ENCODE peak calls at places on chromosomes 1 and 21, in eight cellular contexts. D is GM12892, A is K562, R is IMR-90, T is ovary, X is body of pancreas, V is prostate gland, W is H1. C is an unnamed sample.

GRCh38 chr1:231208980-231209379 is 32.0 kb upstream of the GNPAT start:
- DNase-seq in D (no peak), A (no peak), R (no peak), T (no peak), X (no peak), V (no peak), W (no peak), C (no peak)

GRCh38 chr1:2257245-2257627 is 29.1 kb downstream of the SKI start:
- DNase-seq in D (no peak), A (no peak), R (no peak), T (no peak), X (no peak), V (no peak), W (no peak), C (no peak)

GRCh38 chr1:39947265-39947664 is 7.7 kb upstream of the MFSD2A start:
- DNase-seq in D (no peak), A (no peak), R (no peak), T (no peak), X (no peak), V (no peak), W (no peak), C (no peak)

GRCh38 chr1:220810179-220810653 is 23.5 kb downstream of the MTARC1 start:
- DNase-seq in D (peak), A (peak), R (peak), T (peak), X (peak), V (peak), W (peak), C (peak)

GRCh38 chr1:206709772-206710456 is 25.2 kb downstream of the MAPKAPK2 start:
- DNase-seq in D (no peak), A (no peak), R (peak), T (no peak), X (no peak), V (no peak), W (no peak), C (no peak)

GRCh38 chr1:49060766-49061165 is 284.1 kb upstream of the BEND5 start:
- DNase-seq in D (no peak), A (no peak), R (no peak), T (no peak), X (no peak), V (no peak), W (no peak), C (no peak)

GRCh38 chr1:94120591-94120901 is 402 bp downstream of the ABCA4 start:
- DNase-seq in D (no peak), A (no peak), R (no peak), T (no peak), X (no peak), V (no peak), W (no peak), C (no peak)

GRCh38 chr1:110634455-110635281 is 28.5 kb upstream of the KCNA2 start:
- DNase-seq in D (peak), A (no peak), R (peak), T (peak), X (peak), V (peak), W (no peak), C (peak)

GRCh38 chr1:56803561-56804156 is 15.5 kb downstream of the FYB2 start:
- DNase-seq in D (no peak), A (peak), R (peak), T (no peak), X (peak), V (peak), W (peak), C (peak)

GRCh38 chr1:204459706-204460105 is 34.9 kb downstream of the PIK3C2B start:
- DNase-seq in D (no peak), A (no peak), R (no peak), T (no peak), X (no peak), V (no peak), W (no peak), C (no peak)

GRCh38 chr21:31768720-31769119 is 36.8 kb upstream of the SCAF4 start:
- DNase-seq in D (no peak), A (no peak), R (no peak), T (no peak), X (no peak), V (no peak), W (no peak), C (no peak)

GRCh38 chr1:216458807-216459206 is 35.6 kb upstream of the USH2A start:
- DNase-seq in D (no peak), A (no peak), R (no peak), T (no peak), X (no peak), V (no peak), W (no peak), C (no peak)

GRCh38 chr1:10979483-10979920 is 33.0 kb upstream of the TARDBP start:
- DNase-seq in D (no peak), A (no peak), R (no peak), T (no peak), X (peak), V (no peak), W (no peak), C (no peak)

GRCh38 chr1:230073371-230074035 is 6.5 kb downstream of the GALNT2 start:
- DNase-seq in D (no peak), A (no peak), R (peak), T (no peak), X (no peak), V (no peak), W (no peak), C (peak)

GRCh38 chr1:186152227-186152944 is 222.7 kb downstream of the TPR start:
- DNase-seq in D (no peak), A (no peak), R (peak), T (no peak), X (no peak), V (peak), W (no peak), C (peak)

GRCh38 chr1:15937706-15938168 is 38.2 kb downstream of the ZBTB17 start:
- DNase-seq in D (no peak), A (no peak), R (peak), T (no peak), X (no peak), V (no peak), W (peak), C (peak)

GRCh38 chr1:37701051-37701450 is 8.7 kb downstream of the CDCA8 start:
- DNase-seq in D (no peak), A (no peak), R (no peak), T (no peak), X (no peak), V (no peak), W (no peak), C (no peak)

GRCh38 chr1:48450505-48450904 is 21.5 kb downstream of the SPATA6 start:
- DNase-seq in D (no peak), A (no peak), R (no peak), T (no peak), X (no peak), V (no peak), W (no peak), C (no peak)

DNA sequence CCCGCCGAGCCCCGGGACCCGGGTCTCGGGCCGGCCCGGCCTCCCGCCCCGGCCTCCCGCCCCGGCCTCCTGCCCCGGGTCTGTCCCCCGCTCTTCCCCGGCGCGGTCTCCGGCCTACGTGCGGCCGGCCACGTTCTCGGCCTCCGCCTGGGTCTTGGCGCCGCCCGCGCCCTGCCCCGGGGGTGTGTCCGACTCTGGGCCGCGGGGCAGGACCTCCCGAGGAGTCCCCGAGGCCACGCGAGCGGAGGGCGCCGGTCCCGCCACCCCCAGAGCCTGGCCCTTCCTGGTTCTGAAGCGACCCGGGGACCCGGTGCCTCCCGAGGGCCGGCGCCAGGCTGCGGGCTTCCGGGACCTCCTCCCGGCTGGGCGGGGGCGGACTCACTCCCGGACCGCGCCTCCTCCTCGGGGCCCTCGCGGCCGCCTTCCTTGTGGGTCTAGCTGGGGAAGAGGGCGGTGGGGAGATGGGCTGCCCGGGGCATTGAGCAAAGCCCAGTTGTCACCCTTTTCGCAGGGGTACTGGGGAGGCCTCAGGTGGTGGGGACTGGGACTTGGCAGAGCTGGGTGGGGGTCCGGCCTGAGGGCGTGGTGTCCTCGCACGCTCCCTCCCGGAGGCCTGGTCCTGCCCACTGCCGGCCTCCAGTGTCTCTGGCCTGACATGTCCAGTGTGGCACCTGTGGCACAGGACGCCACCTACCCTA is 558 bp downstream of the PFKL start:
- DNase-seq in D (peak), A (peak), R (peak), T (peak), X (peak), V (peak), W (peak), C (peak)
- TF ChIP-seq POLR2A in D (no peak), A (peak), R (peak), T (no peak), X (peak), V (peak), W (no peak), C (no peak)

DNA sequence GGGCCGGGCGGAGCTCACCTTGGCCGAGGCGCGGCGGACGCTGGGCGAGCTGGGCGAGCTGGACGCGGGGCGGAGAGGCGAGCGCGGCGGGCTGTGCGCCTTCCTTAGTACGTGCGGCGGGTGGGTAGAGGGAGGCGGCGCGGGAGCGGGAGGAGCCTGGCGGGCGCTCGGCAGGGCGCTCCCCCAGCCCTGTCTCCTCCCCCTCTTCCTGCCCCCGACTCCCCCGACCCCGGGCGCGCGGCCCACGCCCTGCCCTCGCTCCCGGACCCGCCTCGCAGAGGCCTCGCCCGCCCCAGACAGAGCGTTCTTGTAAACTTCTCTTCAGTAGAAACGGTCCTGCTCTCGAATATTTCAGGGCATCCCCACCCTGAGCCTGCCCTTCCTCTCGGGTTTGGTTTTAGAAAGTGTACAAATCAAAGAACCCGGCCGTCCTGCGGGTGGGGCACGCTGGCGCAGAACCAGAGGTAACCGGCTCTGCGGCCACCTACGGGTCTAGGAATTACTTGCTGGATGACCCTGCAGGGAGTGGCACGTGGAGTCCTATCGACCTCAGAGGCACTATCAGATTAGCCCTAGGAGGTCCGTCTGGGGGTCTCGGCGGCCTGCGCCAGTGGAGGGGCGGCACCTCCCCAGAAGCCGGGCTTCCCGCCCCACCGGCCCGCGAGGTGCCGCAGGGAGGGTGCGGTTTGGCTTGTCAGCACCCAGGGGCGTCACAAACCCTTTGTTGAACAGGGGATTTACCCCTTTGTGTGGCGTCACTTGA is at the start of gene S100A10:
- DNase-seq in D (no peak), A (peak), R (peak), T (peak), X (peak), V (peak), W (peak), C (no peak)
- TF ChIP-seq POLR2A in D (no peak), A (no peak), R (peak), T (peak), X (peak), V (peak), W (no peak), C (peak)

GRCh38 chr1:30823969-30824735 is 66.6 kb upstream of the LAPTM5 start:
- DNase-seq in D (peak), A (peak), R (peak), T (peak), X (peak), V (peak), W (peak), C (peak)
- TF ChIP-seq POLR2A in D (no peak), A (peak), R (peak), T (peak), X (peak), V (peak), W (no peak), C (no peak)

GRCh38 chr1:6614019-6614952 is 755 bp downstream of the PHF13 start:
- DNase-seq in D (peak), A (peak), R (peak), T (peak), X (peak), V (peak), W (peak), C (no peak)

GRCh38 chr1:6613361-6614018 is at the start of gene PHF13:
- DNase-seq in D (peak), A (peak), R (peak), T (peak), X (peak), V (peak), W (peak), C (peak)

GRCh38 chr1:6614953-6615785 is 1.6 kb downstream of the PHF13 start:
- DNase-seq in D (no peak), A (no peak), R (no peak), T (no peak), X (peak), V (no peak), W (no peak), C (no peak)

GRCh38 chr1:6612641-6613360 is 730 bp upstream of the PHF13 start:
- DNase-seq in D (peak), A (no peak), R (peak), T (peak), X (peak), V (no peak), W (no peak), C (peak)
- TF ChIP-seq POLR2A in D (no peak), A (peak), R (no peak), T (peak), X (peak), V (peak), W (no peak), C (peak)